ENCODE peak calls at places on chromosomes 1 and 21, in nine cellular contexts. One of them, this sample, is unnamed.

GRCh38 chr1:245822997-245823396 is 668.2 kb downstream of the KIF26B start:
- DNase-seq in T-helper 9 cell: no peak
- DNase-seq in EL: peak
- DNase-seq in ELR: peak
- DNase-seq in A172: peak
- DNase-seq in T-helper 17 cell: no peak
- DNase-seq in AG04450: peak
- DNase-seq in germinal center: no peak
- DNase-seq in activated CD8-positive, alpha-beta memory T cell treated with anti-CD3 and anti-CD28 coated beads, Interleukin-2, amount 50 U/mL, for 48 hours: no peak
- DNase-seq in this sample: no peak

GRCh38 chr1:1889090-1889750 is 1.7 kb downstream of the GNB1 start:
- DNase-seq in T-helper 9 cell: no peak
- DNase-seq in EL: no peak
- DNase-seq in ELR: no peak
- DNase-seq in A172: no peak
- DNase-seq in T-helper 17 cell: no peak
- DNase-seq in AG04450: no peak
- DNase-seq in germinal center: no peak
- DNase-seq in activated CD8-positive, alpha-beta memory T cell treated with anti-CD3 and anti-CD28 coated beads, Interleukin-2, amount 50 U/mL, for 48 hours: no peak
- DNase-seq in this sample: no peak

GRCh38 chr21:35046880-35047229 is 2.2 kb downstream of the RUNX1 start:
- DNase-seq in T-helper 9 cell: no peak
- DNase-seq in EL: peak
- DNase-seq in ELR: peak
- DNase-seq in A172: peak
- DNase-seq in T-helper 17 cell: no peak
- DNase-seq in AG04450: no peak
- DNase-seq in germinal center: no peak
- DNase-seq in activated CD8-positive, alpha-beta memory T cell treated with anti-CD3 and anti-CD28 coated beads, Interleukin-2, amount 50 U/mL, for 48 hours: no peak
- DNase-seq in this sample: no peak

GRCh38 chr1:29825941-29826415 is 589.7 kb downstream of the PTPRU start:
- DNase-seq in T-helper 9 cell: no peak
- DNase-seq in EL: no peak
- DNase-seq in ELR: no peak
- DNase-seq in A172: no peak
- DNase-seq in T-helper 17 cell: no peak
- DNase-seq in AG04450: no peak
- DNase-seq in germinal center: no peak
- DNase-seq in activated CD8-positive, alpha-beta memory T cell treated with anti-CD3 and anti-CD28 coated beads, Interleukin-2, amount 50 U/mL, for 48 hours: no peak
- DNase-seq in this sample: no peak

GRCh38 chr21:39710866-39711265 is 34.1 kb upstream of the IGSF5 start:
- DNase-seq in T-helper 9 cell: no peak
- DNase-seq in EL: no peak
- DNase-seq in ELR: no peak
- DNase-seq in A172: no peak
- DNase-seq in T-helper 17 cell: no peak
- DNase-seq in AG04450: no peak
- DNase-seq in germinal center: no peak
- DNase-seq in activated CD8-positive, alpha-beta memory T cell treated with anti-CD3 and anti-CD28 coated beads, Interleukin-2, amount 50 U/mL, for 48 hours: no peak
- DNase-seq in this sample: no peak

GRCh38 chr1:86207323-86207722 is 50.8 kb upstream of the COL24A1 start:
- DNase-seq in T-helper 9 cell: no peak
- DNase-seq in EL: peak
- DNase-seq in ELR: peak
- DNase-seq in A172: peak
- DNase-seq in T-helper 17 cell: no peak
- DNase-seq in AG04450: peak
- DNase-seq in germinal center: no peak
- DNase-seq in activated CD8-positive, alpha-beta memory T cell treated with anti-CD3 and anti-CD28 coated beads, Interleukin-2, amount 50 U/mL, for 48 hours: no peak
- DNase-seq in this sample: no peak

GRCh38 chr21:28805885-28806284 is 186.8 kb downstream of the LTN1 start:
- DNase-seq in T-helper 9 cell: no peak
- DNase-seq in EL: peak
- DNase-seq in ELR: peak
- DNase-seq in A172: no peak
- DNase-seq in T-helper 17 cell: no peak
- DNase-seq in AG04450: peak
- DNase-seq in germinal center: no peak
- DNase-seq in activated CD8-positive, alpha-beta memory T cell treated with anti-CD3 and anti-CD28 coated beads, Interleukin-2, amount 50 U/mL, for 48 hours: no peak
- DNase-seq in this sample: no peak

GRCh38 chr21:44986471-44987291 is 46.9 kb downstream of the SLX9 start:
- DNase-seq in T-helper 9 cell: no peak
- DNase-seq in EL: no peak
- DNase-seq in ELR: no peak
- DNase-seq in A172: no peak
- DNase-seq in T-helper 17 cell: no peak
- DNase-seq in AG04450: no peak
- DNase-seq in germinal center: no peak
- DNase-seq in activated CD8-positive, alpha-beta memory T cell treated with anti-CD3 and anti-CD28 coated beads, Interleukin-2, amount 50 U/mL, for 48 hours: no peak
- DNase-seq in this sample: no peak

GRCh38 chr1:157089789-157090188 is 9.8 kb downstream of the ETV3L start:
- DNase-seq in T-helper 9 cell: no peak
- DNase-seq in EL: no peak
- DNase-seq in ELR: no peak
- DNase-seq in A172: no peak
- DNase-seq in T-helper 17 cell: no peak
- DNase-seq in AG04450: no peak
- DNase-seq in germinal center: no peak
- DNase-seq in activated CD8-positive, alpha-beta memory T cell treated with anti-CD3 and anti-CD28 coated beads, Interleukin-2, amount 50 U/mL, for 48 hours: peak
- DNase-seq in this sample: no peak

GRCh38 chr1:78052685-78053433 is 7.1 kb downstream of the GIPC2 start:
- DNase-seq in T-helper 9 cell: no peak
- DNase-seq in EL: no peak
- DNase-seq in ELR: no peak
- DNase-seq in A172: no peak
- DNase-seq in T-helper 17 cell: no peak
- DNase-seq in AG04450: no peak
- DNase-seq in germinal center: no peak
- DNase-seq in activated CD8-positive, alpha-beta memory T cell treated with anti-CD3 and anti-CD28 coated beads, Interleukin-2, amount 50 U/mL, for 48 hours: no peak
- DNase-seq in this sample: no peak

GRCh38 chr1:23910553-23911246 is 2.5 kb downstream of the CNR2 start:
- DNase-seq in T-helper 9 cell: no peak
- DNase-seq in EL: no peak
- DNase-seq in ELR: no peak
- DNase-seq in A172: no peak
- DNase-seq in T-helper 17 cell: no peak
- DNase-seq in AG04450: no peak
- DNase-seq in germinal center: no peak
- DNase-seq in activated CD8-positive, alpha-beta memory T cell treated with anti-CD3 and anti-CD28 coated beads, Interleukin-2, amount 50 U/mL, for 48 hours: no peak
- DNase-seq in this sample: no peak

GRCh38 chr1:162708286-162708685 is 76.0 kb downstream of the DDR2 start:
- DNase-seq in T-helper 9 cell: no peak
- DNase-seq in EL: no peak
- DNase-seq in ELR: no peak
- DNase-seq in A172: no peak
- DNase-seq in T-helper 17 cell: no peak
- DNase-seq in AG04450: no peak
- DNase-seq in germinal center: no peak
- DNase-seq in activated CD8-positive, alpha-beta memory T cell treated with anti-CD3 and anti-CD28 coated beads, Interleukin-2, amount 50 U/mL, for 48 hours: no peak
- DNase-seq in this sample: no peak

GRCh38 chr1:165941531-165941930 is 114.1 kb downstream of the UCK2 start:
- DNase-seq in T-helper 9 cell: no peak
- DNase-seq in EL: no peak
- DNase-seq in ELR: no peak
- DNase-seq in A172: no peak
- DNase-seq in T-helper 17 cell: no peak
- DNase-seq in AG04450: no peak
- DNase-seq in germinal center: no peak
- DNase-seq in activated CD8-positive, alpha-beta memory T cell treated with anti-CD3 and anti-CD28 coated beads, Interleukin-2, amount 50 U/mL, for 48 hours: no peak
- DNase-seq in this sample: no peak

GRCh38 chr1:164858233-164858632 is 299.2 kb downstream of the PBX1 start:
- DNase-seq in T-helper 9 cell: no peak
- DNase-seq in EL: no peak
- DNase-seq in ELR: no peak
- DNase-seq in A172: no peak
- DNase-seq in T-helper 17 cell: no peak
- DNase-seq in AG04450: no peak
- DNase-seq in germinal center: no peak
- DNase-seq in activated CD8-positive, alpha-beta memory T cell treated with anti-CD3 and anti-CD28 coated beads, Interleukin-2, amount 50 U/mL, for 48 hours: no peak
- DNase-seq in this sample: no peak

GRCh38 chr1:180444522-180444921 is 57.9 kb downstream of the ACBD6 start:
- DNase-seq in T-helper 9 cell: no peak
- DNase-seq in EL: no peak
- DNase-seq in ELR: no peak
- DNase-seq in A172: no peak
- DNase-seq in T-helper 17 cell: no peak
- DNase-seq in AG04450: no peak
- DNase-seq in germinal center: no peak
- DNase-seq in activated CD8-positive, alpha-beta memory T cell treated with anti-CD3 and anti-CD28 coated beads, Interleukin-2, amount 50 U/mL, for 48 hours: no peak
- DNase-seq in this sample: no peak

GRCh38 chr21:35483267-35483666 is 434.2 kb upstream of the RUNX1 start:
- DNase-seq in T-helper 9 cell: no peak
- DNase-seq in EL: no peak
- DNase-seq in ELR: no peak
- DNase-seq in A172: no peak
- DNase-seq in T-helper 17 cell: no peak
- DNase-seq in AG04450: no peak
- DNase-seq in germinal center: no peak
- DNase-seq in activated CD8-positive, alpha-beta memory T cell treated with anti-CD3 and anti-CD28 coated beads, Interleukin-2, amount 50 U/mL, for 48 hours: no peak
- DNase-seq in this sample: no peak

GRCh38 chr1:201649776-201650607 is 111.1 kb downstream of the NAV1 start:
- DNase-seq in T-helper 9 cell: no peak
- DNase-seq in EL: peak
- DNase-seq in ELR: peak
- DNase-seq in A172: peak
- DNase-seq in T-helper 17 cell: no peak
- DNase-seq in AG04450: no peak
- DNase-seq in germinal center: peak
- DNase-seq in activated CD8-positive, alpha-beta memory T cell treated with anti-CD3 and anti-CD28 coated beads, Interleukin-2, amount 50 U/mL, for 48 hours: no peak
- DNase-seq in this sample: no peak

GRCh38 chr1:55378582-55378981 is 163.4 kb upstream of the USP24 start:
- DNase-seq in T-helper 9 cell: no peak
- DNase-seq in EL: no peak
- DNase-seq in ELR: no peak
- DNase-seq in A172: peak
- DNase-seq in T-helper 17 cell: no peak
- DNase-seq in AG04450: no peak
- DNase-seq in germinal center: peak
- DNase-seq in activated CD8-positive, alpha-beta memory T cell treated with anti-CD3 and anti-CD28 coated beads, Interleukin-2, amount 50 U/mL, for 48 hours: no peak
- DNase-seq in this sample: no peak

GRCh38 chr1:109613396-109614147 is 5.8 kb downstream of the GNAT2 start:
- DNase-seq in T-helper 9 cell: no peak
- DNase-seq in EL: peak
- DNase-seq in ELR: peak
- DNase-seq in A172: no peak
- DNase-seq in T-helper 17 cell: no peak
- DNase-seq in AG04450: no peak
- DNase-seq in germinal center: no peak
- DNase-seq in activated CD8-positive, alpha-beta memory T cell treated with anti-CD3 and anti-CD28 coated beads, Interleukin-2, amount 50 U/mL, for 48 hours: no peak
- DNase-seq in this sample: no peak

GRCh38 chr1:55870076-55870475 is 654.9 kb upstream of the USP24 start:
- DNase-seq in T-helper 9 cell: no peak
- DNase-seq in EL: no peak
- DNase-seq in ELR: no peak
- DNase-seq in A172: no peak
- DNase-seq in T-helper 17 cell: no peak
- DNase-seq in AG04450: no peak
- DNase-seq in germinal center: no peak
- DNase-seq in activated CD8-positive, alpha-beta memory T cell treated with anti-CD3 and anti-CD28 coated beads, Interleukin-2, amount 50 U/mL, for 48 hours: no peak
- DNase-seq in this sample: no peak

GRCh38 chr1:31837441-31838158 is 21.8 kb upstream of the SPOCD1 start:
- DNase-seq in T-helper 9 cell: no peak
- DNase-seq in EL: no peak
- DNase-seq in ELR: no peak
- DNase-seq in A172: no peak
- DNase-seq in T-helper 17 cell: no peak
- DNase-seq in AG04450: no peak
- DNase-seq in germinal center: no peak
- DNase-seq in activated CD8-positive, alpha-beta memory T cell treated with anti-CD3 and anti-CD28 coated beads, Interleukin-2, amount 50 U/mL, for 48 hours: peak
- DNase-seq in this sample: no peak

GRCh38 chr1:200602632-200603031 is 17.9 kb downstream of the KIF14 start:
- DNase-seq in T-helper 9 cell: no peak
- DNase-seq in EL: no peak
- DNase-seq in ELR: no peak
- DNase-seq in A172: no peak
- DNase-seq in T-helper 17 cell: no peak
- DNase-seq in AG04450: no peak
- DNase-seq in germinal center: no peak
- DNase-seq in activated CD8-positive, alpha-beta memory T cell treated with anti-CD3 and anti-CD28 coated beads, Interleukin-2, amount 50 U/mL, for 48 hours: no peak
- DNase-seq in this sample: no peak

GRCh38 chr1:98737835-98738234 is 76.3 kb downstream of the SNX7 start:
- DNase-seq in T-helper 9 cell: no peak
- DNase-seq in EL: no peak
- DNase-seq in ELR: no peak
- DNase-seq in A172: no peak
- DNase-seq in T-helper 17 cell: no peak
- DNase-seq in AG04450: no peak
- DNase-seq in germinal center: no peak
- DNase-seq in activated CD8-positive, alpha-beta memory T cell treated with anti-CD3 and anti-CD28 coated beads, Interleukin-2, amount 50 U/mL, for 48 hours: no peak
- DNase-seq in this sample: no peak

GRCh38 chr21:45880097-45881068 is 101.2 kb upstream of the COL6A1 start:
- DNase-seq in T-helper 9 cell: peak
- DNase-seq in EL: peak
- DNase-seq in ELR: peak
- DNase-seq in A172: peak
- DNase-seq in T-helper 17 cell: peak
- DNase-seq in AG04450: no peak
- DNase-seq in germinal center: peak
- DNase-seq in activated CD8-positive, alpha-beta memory T cell treated with anti-CD3 and anti-CD28 coated beads, Interleukin-2, amount 50 U/mL, for 48 hours: peak
- DNase-seq in this sample: peak

GRCh38 chr1:104238991-104239390 is 489.3 kb downstream of the AMY1C start:
- DNase-seq in T-helper 9 cell: no peak
- DNase-seq in EL: no peak
- DNase-seq in ELR: no peak
- DNase-seq in A172: peak
- DNase-seq in T-helper 17 cell: no peak
- DNase-seq in AG04450: no peak
- DNase-seq in germinal center: no peak
- DNase-seq in activated CD8-positive, alpha-beta memory T cell treated with anti-CD3 and anti-CD28 coated beads, Interleukin-2, amount 50 U/mL, for 48 hours: no peak
- DNase-seq in this sample: no peak

GRCh38 chr1:151992345-151993083 is 1.1 kb downstream of the S100A10 start:
- DNase-seq in T-helper 9 cell: peak
- DNase-seq in EL: peak
- DNase-seq in ELR: peak
- DNase-seq in A172: peak
- DNase-seq in T-helper 17 cell: no peak
- DNase-seq in AG04450: no peak
- DNase-seq in germinal center: no peak
- DNase-seq in activated CD8-positive, alpha-beta memory T cell treated with anti-CD3 and anti-CD28 coated beads, Interleukin-2, amount 50 U/mL, for 48 hours: no peak
- DNase-seq in this sample: peak

GRCh38 chr1:161676958-161677689 is 14.2 kb downstream of the FCGR2B start:
- DNase-seq in T-helper 9 cell: no peak
- DNase-seq in EL: no peak
- DNase-seq in ELR: no peak
- DNase-seq in A172: no peak
- DNase-seq in T-helper 17 cell: no peak
- DNase-seq in AG04450: no peak
- DNase-seq in germinal center: no peak
- DNase-seq in activated CD8-positive, alpha-beta memory T cell treated with anti-CD3 and anti-CD28 coated beads, Interleukin-2, amount 50 U/mL, for 48 hours: no peak
- DNase-seq in this sample: no peak

GRCh38 chr1:156677616-156678596 is 699 bp upstream of the NES start:
- DNase-seq in T-helper 9 cell: no peak
- DNase-seq in EL: peak
- DNase-seq in ELR: peak
- DNase-seq in A172: peak
- DNase-seq in T-helper 17 cell: no peak
- DNase-seq in AG04450: no peak
- DNase-seq in germinal center: no peak
- DNase-seq in activated CD8-positive, alpha-beta memory T cell treated with anti-CD3 and anti-CD28 coated beads, Interleukin-2, amount 50 U/mL, for 48 hours: no peak
- DNase-seq in this sample: no peak